ENCODE peak calls at places on chromosomes 13 and 19, in six cellular contexts. Y, W, C, K, D and F are unnamed samples.

GRCh38 chr19:50223439-50223716 is 20.0 kb downstream of the MYH14 start:
- DNase-seq in Y (no peak), W (no peak), C (no peak), K (no peak), D (no peak), F (no peak)

GRCh38 chr19:52248256-52248655 is 21.1 kb upstream of the ZNF766 start:
- DNase-seq in Y (no peak), W (peak; percentile 54), C (no peak), K (no peak), D (peak; percentile 64), F (peak; percentile 4)

GRCh38 chr13:48902421-48902820 is 73.3 kb upstream of the FNDC3A start:
- DNase-seq in Y (no peak), W (peak; percentile 82), C (no peak), K (no peak), D (no peak), F (peak; percentile 11)

GRCh38 chr19:54207908-54208783 is 7.5 kb downstream of the RPS9 start:
- DNase-seq in Y (no peak), W (no peak), C (peak; percentile 85), K (peak; percentile 72), D (peak; percentile 95), F (peak; percentile 73)

GRCh38 chr13:22064854-22065646 is 394.2 kb downstream of the FGF9 start:
- DNase-seq in Y (no peak), W (peak; percentile 70), C (no peak), K (no peak), D (no peak), F (no peak)

GRCh38 chr19:21133633-21134032 is 8.2 kb upstream of the ZNF431 start:
- DNase-seq in Y (no peak), W (no peak), C (no peak), K (no peak), D (no peak), F (no peak)

GRCh38 chr19:15393963-15394362 is 14.4 kb upstream of the AKAP8 start:
- DNase-seq in Y (no peak), W (no peak), C (no peak), K (no peak), D (no peak), F (no peak)

GRCh38 chr13:90233933-90234672 is 1113.4 kb upstream of the MIR17HG start:
- DNase-seq in Y (no peak), W (no peak), C (no peak), K (no peak), D (no peak), F (no peak)

GRCh38 chr13:44934724-44935123 is 54.5 kb downstream of the NUFIP1 start:
- DNase-seq in Y (no peak), W (no peak), C (no peak), K (peak; percentile 86), D (no peak), F (no peak)

GRCh38 chr19:5718579-5719273 is 1.2 kb downstream of the LONP1 start:
- DNase-seq in Y (no peak), W (no peak), C (no peak), K (peak; percentile 80), D (no peak), F (peak; percentile 89)

GRCh38 chr19:45444318-45445041 is 20.8 kb upstream of the ERCC1 start:
- DNase-seq in Y (peak; percentile 83), W (peak; percentile 96), C (peak; percentile 99), K (peak; percentile 64), D (peak; percentile 92), F (peak; percentile 63)

GRCh38 chr13:47396915-47397314 is 500.1 kb upstream of the HTR2A start:
- DNase-seq in Y (no peak), W (peak; percentile 3), C (no peak), K (no peak), D (no peak), F (no peak)

GRCh38 chr13:47399599-47399998 is 502.7 kb upstream of the HTR2A start:
- DNase-seq in Y (no peak), W (no peak), C (no peak), K (no peak), D (no peak), F (no peak)

GRCh38 chr13:47397739-47398138 is 500.9 kb upstream of the HTR2A start:
- DNase-seq in Y (no peak), W (no peak), C (no peak), K (peak; percentile 71), D (no peak), F (no peak)
- TF ChIP-seq CTCF in Y (no peak), W (peak; percentile 37), C (no peak), K (no peak), D (no peak), F (peak; percentile 20)

GRCh38 chr13:74573654-74574053 is 439.4 kb upstream of the KLF12 start:
- DNase-seq in Y (no peak), W (peak; percentile 28), C (no peak), K (no peak), D (no peak), F (no peak)
- TF ChIP-seq CTCF in Y (peak; percentile 10), W (peak; percentile 50), C (no peak), K (no peak), D (no peak), F (peak; percentile 7)

DNA sequence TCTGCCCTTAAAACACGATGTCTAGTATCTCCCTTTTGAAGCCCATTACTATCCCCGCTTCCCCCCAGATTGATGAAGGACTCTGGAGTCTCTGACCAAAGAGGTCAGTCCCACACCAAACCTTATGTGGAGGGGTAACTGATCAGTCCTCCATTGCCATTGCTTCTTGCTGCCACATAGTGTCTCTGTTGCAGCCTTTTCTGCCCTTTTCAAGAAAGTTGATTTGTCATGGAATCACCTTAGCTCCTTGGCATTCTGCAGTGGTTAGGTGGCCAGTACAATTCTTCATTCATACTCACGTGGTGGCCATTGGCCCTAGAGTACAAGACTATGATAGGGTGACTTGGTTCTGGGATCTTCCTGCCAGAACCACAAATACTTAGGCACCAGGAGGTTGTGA is 8.4 kb upstream of the HTR2A start:
- DNase-seq in Y (no peak), W (no peak), C (no peak), K (no peak), D (no peak), F (no peak)
- TF ChIP-seq CTCF in Y (no peak), W (peak; percentile 34), C (no peak), K (peak; percentile 21), D (no peak), F (peak; percentile 19)

DNA sequence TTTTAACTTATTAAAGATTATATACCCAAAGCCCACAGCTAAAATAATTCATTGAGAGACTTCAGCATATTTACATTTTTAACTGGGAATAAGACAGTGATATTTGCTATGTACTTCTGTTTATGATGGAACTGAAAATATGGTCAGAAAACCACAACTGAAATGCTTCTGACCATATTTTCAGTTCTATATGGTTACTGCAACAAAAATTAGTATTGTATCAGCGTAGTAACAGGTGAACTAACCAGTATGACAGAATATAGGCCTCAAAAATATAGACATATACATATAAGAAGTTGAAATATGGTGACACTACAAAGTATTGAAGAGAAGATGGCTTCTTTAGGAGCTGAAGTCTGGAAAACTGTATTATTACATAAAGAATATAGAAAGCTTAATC is 857.4 kb downstream of the OLFM4 start:
- DNase-seq in Y (no peak), W (no peak), C (no peak), K (no peak), D (no peak), F (no peak)
- TF ChIP-seq CTCF in Y (no peak), W (no peak), C (no peak), K (no peak), D (no peak), F (no peak)

GRCh38 chr13:103386341-103386740 is 320.1 kb upstream of the SLC10A2 start:
- DNase-seq in Y (no peak), W (no peak), C (no peak), K (peak; percentile 29), D (no peak), F (no peak)

GRCh38 chr13:103394670-103395069 is 328.5 kb upstream of the SLC10A2 start:
- DNase-seq in Y (no peak), W (no peak), C (no peak), K (no peak), D (no peak), F (no peak)

GRCh38 chr13:103388839-103389238 is 322.6 kb upstream of the SLC10A2 start:
- DNase-seq in Y (no peak), W (no peak), C (no peak), K (no peak), D (no peak), F (no peak)
- TF ChIP-seq CTCF in Y (no peak), W (peak; percentile 10), C (no peak), K (no peak), D (no peak), F (no peak)